ENCODE peak calls at places on chromosomes 11 and 22, in six cellular contexts. One of them, this sample, is unnamed.

GRCh38 chr11:77223797-77224196 is 77.7 kb downstream of the GDPD4 start:
- DNase-seq in non-pigmented ciliary epithelial cell: no peak
- DNase-seq in pancreas: no peak
- DNase-seq in activated CD4-positive, alpha-beta memory T cell treated with anti-CD3 and anti-CD28 coated beads for 36 hours: no peak
- DNase-seq in mesenteric fat pad: no peak
- DNase-seq in left ventricle myocardium inferior: no peak
- DNase-seq in this sample: no peak

GRCh38 chr11:126951465-126951864 is 49.1 kb downstream of the KIRREL3 start:
- DNase-seq in non-pigmented ciliary epithelial cell: no peak
- DNase-seq in pancreas: no peak
- DNase-seq in activated CD4-positive, alpha-beta memory T cell treated with anti-CD3 and anti-CD28 coated beads for 36 hours: no peak
- DNase-seq in mesenteric fat pad: no peak
- DNase-seq in left ventricle myocardium inferior: no peak
- DNase-seq in this sample: no peak

GRCh38 chr11:63920126-63920869 is 3.3 kb upstream of the RCOR2 start:
- DNase-seq in non-pigmented ciliary epithelial cell: no peak
- DNase-seq in pancreas: peak; percentile 87
- DNase-seq in activated CD4-positive, alpha-beta memory T cell treated with anti-CD3 and anti-CD28 coated beads for 36 hours: no peak
- DNase-seq in mesenteric fat pad: no peak
- DNase-seq in left ventricle myocardium inferior: peak; percentile 90
- DNase-seq in this sample: peak; percentile 39

GRCh38 chr11:19084661-19085315 is 24.3 kb upstream of the MRGPRX2 start:
- DNase-seq in non-pigmented ciliary epithelial cell: no peak
- DNase-seq in pancreas: no peak
- DNase-seq in activated CD4-positive, alpha-beta memory T cell treated with anti-CD3 and anti-CD28 coated beads for 36 hours: no peak
- DNase-seq in mesenteric fat pad: no peak
- DNase-seq in left ventricle myocardium inferior: no peak
- DNase-seq in this sample: no peak

GRCh38 chr11:116420770-116421528 is 351.8 kb downstream of the BUD13 start:
- DNase-seq in non-pigmented ciliary epithelial cell: no peak
- DNase-seq in pancreas: no peak
- DNase-seq in activated CD4-positive, alpha-beta memory T cell treated with anti-CD3 and anti-CD28 coated beads for 36 hours: no peak
- DNase-seq in mesenteric fat pad: no peak
- DNase-seq in left ventricle myocardium inferior: no peak
- DNase-seq in this sample: no peak

GRCh38 chr11:44779736-44780520 is 53.2 kb downstream of the TSPAN18 start:
- DNase-seq in non-pigmented ciliary epithelial cell: no peak
- DNase-seq in pancreas: no peak
- DNase-seq in activated CD4-positive, alpha-beta memory T cell treated with anti-CD3 and anti-CD28 coated beads for 36 hours: peak; percentile 2
- DNase-seq in mesenteric fat pad: peak; percentile 62
- DNase-seq in left ventricle myocardium inferior: no peak
- DNase-seq in this sample: no peak

GRCh38 chr22:45531944-45532631 is 29.4 kb downstream of the FBLN1 start:
- DNase-seq in non-pigmented ciliary epithelial cell: no peak
- DNase-seq in pancreas: no peak
- DNase-seq in activated CD4-positive, alpha-beta memory T cell treated with anti-CD3 and anti-CD28 coated beads for 36 hours: no peak
- DNase-seq in mesenteric fat pad: no peak
- DNase-seq in left ventricle myocardium inferior: no peak
- DNase-seq in this sample: no peak

GRCh38 chr11:110376711-110377324 is 52.9 kb upstream of the FDX1 start:
- DNase-seq in non-pigmented ciliary epithelial cell: peak; percentile 67
- DNase-seq in pancreas: peak; percentile 85
- DNase-seq in activated CD4-positive, alpha-beta memory T cell treated with anti-CD3 and anti-CD28 coated beads for 36 hours: peak; percentile 32
- DNase-seq in mesenteric fat pad: no peak
- DNase-seq in left ventricle myocardium inferior: peak; percentile 50
- DNase-seq in this sample: peak; percentile 44

GRCh38 chr11:70650075-70650909 is 252.0 kb downstream of the CTTN start:
- DNase-seq in non-pigmented ciliary epithelial cell: peak; percentile 18
- DNase-seq in pancreas: peak; percentile 57
- DNase-seq in activated CD4-positive, alpha-beta memory T cell treated with anti-CD3 and anti-CD28 coated beads for 36 hours: peak; percentile 58
- DNase-seq in mesenteric fat pad: no peak
- DNase-seq in left ventricle myocardium inferior: peak; percentile 50
- DNase-seq in this sample: peak; percentile 98

GRCh38 chr22:27989758-27990450 is 70.8 kb upstream of the PITPNB start:
- DNase-seq in non-pigmented ciliary epithelial cell: no peak
- DNase-seq in pancreas: no peak
- DNase-seq in activated CD4-positive, alpha-beta memory T cell treated with anti-CD3 and anti-CD28 coated beads for 36 hours: no peak
- DNase-seq in mesenteric fat pad: peak; percentile 57
- DNase-seq in left ventricle myocardium inferior: no peak
- DNase-seq in this sample: no peak

GRCh38 chr11:65983589-65983987 is 18.4 kb downstream of the EIF1AD start:
- DNase-seq in non-pigmented ciliary epithelial cell: no peak
- DNase-seq in pancreas: no peak
- DNase-seq in activated CD4-positive, alpha-beta memory T cell treated with anti-CD3 and anti-CD28 coated beads for 36 hours: no peak
- DNase-seq in mesenteric fat pad: no peak
- DNase-seq in left ventricle myocardium inferior: no peak
- DNase-seq in this sample: no peak

GRCh38 chr11:104151404-104152204 is 12.3 kb downstream of the PDGFD start:
- DNase-seq in non-pigmented ciliary epithelial cell: no peak
- DNase-seq in pancreas: no peak
- DNase-seq in activated CD4-positive, alpha-beta memory T cell treated with anti-CD3 and anti-CD28 coated beads for 36 hours: no peak
- DNase-seq in mesenteric fat pad: no peak
- DNase-seq in left ventricle myocardium inferior: no peak
- DNase-seq in this sample: no peak

GRCh38 chr11:11701070-11701469 is 79.3 kb upstream of the GALNT18 start:
- DNase-seq in non-pigmented ciliary epithelial cell: no peak
- DNase-seq in pancreas: no peak
- DNase-seq in activated CD4-positive, alpha-beta memory T cell treated with anti-CD3 and anti-CD28 coated beads for 36 hours: no peak
- DNase-seq in mesenteric fat pad: no peak
- DNase-seq in left ventricle myocardium inferior: no peak
- DNase-seq in this sample: no peak

GRCh38 chr11:1650918-1651262 is 21.3 kb downstream of the KRTAP5-5 start:
- DNase-seq in non-pigmented ciliary epithelial cell: no peak
- DNase-seq in pancreas: no peak
- DNase-seq in activated CD4-positive, alpha-beta memory T cell treated with anti-CD3 and anti-CD28 coated beads for 36 hours: no peak
- DNase-seq in mesenteric fat pad: no peak
- DNase-seq in left ventricle myocardium inferior: no peak
- DNase-seq in this sample: no peak

GRCh38 chr11:70788247-70789022 is 390.1 kb downstream of the CTTN start:
- DNase-seq in non-pigmented ciliary epithelial cell: peak; percentile 63
- DNase-seq in pancreas: no peak
- DNase-seq in activated CD4-positive, alpha-beta memory T cell treated with anti-CD3 and anti-CD28 coated beads for 36 hours: no peak
- DNase-seq in mesenteric fat pad: no peak
- DNase-seq in left ventricle myocardium inferior: no peak
- DNase-seq in this sample: no peak

GRCh38 chr11:113550179-113550578 is 75.0 kb upstream of the DRD2 start:
- DNase-seq in non-pigmented ciliary epithelial cell: no peak
- DNase-seq in pancreas: no peak
- DNase-seq in activated CD4-positive, alpha-beta memory T cell treated with anti-CD3 and anti-CD28 coated beads for 36 hours: no peak
- DNase-seq in mesenteric fat pad: no peak
- DNase-seq in left ventricle myocardium inferior: no peak
- DNase-seq in this sample: no peak

GRCh38 chr22:36369004-36369921 is 18.5 kb downstream of the MYH9 start:
- DNase-seq in non-pigmented ciliary epithelial cell: no peak
- DNase-seq in pancreas: peak; percentile 21
- DNase-seq in activated CD4-positive, alpha-beta memory T cell treated with anti-CD3 and anti-CD28 coated beads for 36 hours: peak; percentile 70
- DNase-seq in mesenteric fat pad: no peak
- DNase-seq in left ventricle myocardium inferior: no peak
- DNase-seq in this sample: no peak

GRCh38 chr11:76297143-76297542 is 83.8 kb downstream of the THAP12 start:
- DNase-seq in non-pigmented ciliary epithelial cell: no peak
- DNase-seq in pancreas: no peak
- DNase-seq in activated CD4-positive, alpha-beta memory T cell treated with anti-CD3 and anti-CD28 coated beads for 36 hours: no peak
- DNase-seq in mesenteric fat pad: no peak
- DNase-seq in left ventricle myocardium inferior: no peak
- DNase-seq in this sample: no peak

GRCh38 chr11:13051257-13051656 is 42.1 kb downstream of the RASSF10 start:
- DNase-seq in non-pigmented ciliary epithelial cell: no peak
- DNase-seq in pancreas: no peak
- DNase-seq in activated CD4-positive, alpha-beta memory T cell treated with anti-CD3 and anti-CD28 coated beads for 36 hours: no peak
- DNase-seq in mesenteric fat pad: no peak
- DNase-seq in left ventricle myocardium inferior: no peak
- DNase-seq in this sample: no peak

GRCh38 chr11:94786264-94787126 is 18.3 kb downstream of the AMOTL1 start:
- DNase-seq in non-pigmented ciliary epithelial cell: no peak
- DNase-seq in pancreas: no peak
- DNase-seq in activated CD4-positive, alpha-beta memory T cell treated with anti-CD3 and anti-CD28 coated beads for 36 hours: no peak
- DNase-seq in mesenteric fat pad: no peak
- DNase-seq in left ventricle myocardium inferior: no peak
- DNase-seq in this sample: no peak